ENCODE peak calls at places on chromosome 10, in eight cellular contexts. One of them, this sample, is unnamed.

GRCh38 chr10:14063531-14064317 is 267.0 kb downstream of the FRMD4A start:
- DNase-seq in astrocyte: peak; percentile 95
- DNase-seq in vagina: no peak
- DNase-seq in upper lobe of right lung: no peak
- DNase-seq in lung: peak; percentile 74
- DNase-seq in cardiac muscle cell: peak; percentile 95
- DNase-seq in CD8-positive, alpha-beta T cell: no peak
- DNase-seq in thoracic aorta: no peak
- DNase-seq in this sample: no peak

GRCh38 chr10:76086571-76087260 is 655.3 kb downstream of the LRMDA start:
- DNase-seq in upper lobe of right lung: no peak
- DNase-seq in thoracic aorta: no peak
- DNase-seq in vagina: no peak
- DNase-seq in cardiac muscle cell: peak; percentile 80
- DNase-seq in astrocyte: peak; percentile 97
- DNase-seq in lung: peak; percentile 38
- DNase-seq in CD8-positive, alpha-beta T cell: no peak
- DNase-seq in this sample: no peak

GRCh38 chr10:103895458-103896186 is 22.4 kb downstream of the STN1 start:
- DNase-seq in astrocyte: peak; percentile 65
- DNase-seq in cardiac muscle cell: peak; percentile 46
- DNase-seq in CD8-positive, alpha-beta T cell: no peak
- DNase-seq in lung: no peak
- DNase-seq in upper lobe of right lung: no peak
- DNase-seq in vagina: peak; percentile 83
- DNase-seq in thoracic aorta: no peak
- DNase-seq in this sample: no peak

GRCh38 chr10:30990351-30990750 is 41.3 kb downstream of the ZNF438 start:
- DNase-seq in astrocyte: no peak
- DNase-seq in vagina: no peak
- DNase-seq in thoracic aorta: no peak
- DNase-seq in upper lobe of right lung: no peak
- DNase-seq in cardiac muscle cell: no peak
- DNase-seq in CD8-positive, alpha-beta T cell: no peak
- DNase-seq in lung: no peak
- DNase-seq in this sample: no peak

GRCh38 chr10:6595499-6595898 is 15.4 kb upstream of the PRKCQ start:
- DNase-seq in vagina: no peak
- DNase-seq in thoracic aorta: no peak
- DNase-seq in CD8-positive, alpha-beta T cell: no peak
- DNase-seq in upper lobe of right lung: no peak
- DNase-seq in astrocyte: no peak
- DNase-seq in cardiac muscle cell: no peak
- DNase-seq in lung: no peak
- DNase-seq in this sample: no peak

GRCh38 chr10:101272229-101272868 is 43.1 kb upstream of the LBX1 start:
- DNase-seq in lung: peak; percentile 51
- DNase-seq in astrocyte: peak; percentile 10
- DNase-seq in cardiac muscle cell: peak; percentile 76
- DNase-seq in thoracic aorta: no peak
- DNase-seq in upper lobe of right lung: peak; percentile 73
- DNase-seq in vagina: no peak
- DNase-seq in CD8-positive, alpha-beta T cell: peak; percentile 62
- DNase-seq in this sample: peak; percentile 80

GRCh38 chr10:79406683-79407396 is 38.6 kb downstream of the ZCCHC24 start:
- DNase-seq in lung: no peak
- DNase-seq in vagina: no peak
- DNase-seq in astrocyte: no peak
- DNase-seq in thoracic aorta: no peak
- DNase-seq in CD8-positive, alpha-beta T cell: no peak
- DNase-seq in upper lobe of right lung: no peak
- DNase-seq in cardiac muscle cell: no peak
- DNase-seq in this sample: no peak

GRCh38 chr10:100021322-100021721 is 11.6 kb upstream of the DNMBP start:
- DNase-seq in thoracic aorta: no peak
- DNase-seq in upper lobe of right lung: no peak
- DNase-seq in CD8-positive, alpha-beta T cell: no peak
- DNase-seq in astrocyte: no peak
- DNase-seq in vagina: no peak
- DNase-seq in lung: no peak
- DNase-seq in cardiac muscle cell: no peak
- DNase-seq in this sample: no peak

GRCh38 chr10:67075381-67076001 is 149.7 kb downstream of the LRRTM3 start:
- DNase-seq in CD8-positive, alpha-beta T cell: no peak
- DNase-seq in astrocyte: no peak
- DNase-seq in thoracic aorta: no peak
- DNase-seq in vagina: no peak
- DNase-seq in cardiac muscle cell: no peak
- DNase-seq in lung: no peak
- DNase-seq in upper lobe of right lung: no peak
- DNase-seq in this sample: no peak

GRCh38 chr10:71704816-71705215 is 14.8 kb downstream of the C10orf105 start:
- DNase-seq in CD8-positive, alpha-beta T cell: no peak
- DNase-seq in astrocyte: no peak
- DNase-seq in vagina: no peak
- DNase-seq in lung: no peak
- DNase-seq in cardiac muscle cell: no peak
- DNase-seq in upper lobe of right lung: no peak
- DNase-seq in thoracic aorta: no peak
- DNase-seq in this sample: no peak

GRCh38 chr10:74705361-74705980 is 120.9 kb upstream of the KAT6B start:
- DNase-seq in cardiac muscle cell: no peak
- DNase-seq in thoracic aorta: no peak
- DNase-seq in vagina: no peak
- DNase-seq in CD8-positive, alpha-beta T cell: no peak
- DNase-seq in astrocyte: no peak
- DNase-seq in upper lobe of right lung: no peak
- DNase-seq in lung: no peak
- DNase-seq in this sample: no peak

GRCh38 chr10:61400524-61400923 is 52.7 kb downstream of the TMEM26 start:
- DNase-seq in lung: no peak
- DNase-seq in upper lobe of right lung: no peak
- DNase-seq in CD8-positive, alpha-beta T cell: no peak
- DNase-seq in astrocyte: no peak
- DNase-seq in cardiac muscle cell: no peak
- DNase-seq in vagina: no peak
- DNase-seq in thoracic aorta: no peak
- DNase-seq in this sample: no peak

GRCh38 chr10:61399386-61399785 is 53.8 kb downstream of the TMEM26 start:
- DNase-seq in CD8-positive, alpha-beta T cell: no peak
- DNase-seq in cardiac muscle cell: no peak
- DNase-seq in astrocyte: peak; percentile 82
- DNase-seq in thoracic aorta: no peak
- DNase-seq in vagina: no peak
- DNase-seq in upper lobe of right lung: no peak
- DNase-seq in lung: no peak
- DNase-seq in this sample: no peak

GRCh38 chr10:61398730-61399129 is 54.5 kb downstream of the TMEM26 start:
- DNase-seq in lung: no peak
- DNase-seq in upper lobe of right lung: no peak
- DNase-seq in CD8-positive, alpha-beta T cell: no peak
- DNase-seq in astrocyte: peak; percentile 49
- DNase-seq in cardiac muscle cell: no peak
- DNase-seq in thoracic aorta: no peak
- DNase-seq in vagina: no peak
- DNase-seq in this sample: no peak

DNA sequence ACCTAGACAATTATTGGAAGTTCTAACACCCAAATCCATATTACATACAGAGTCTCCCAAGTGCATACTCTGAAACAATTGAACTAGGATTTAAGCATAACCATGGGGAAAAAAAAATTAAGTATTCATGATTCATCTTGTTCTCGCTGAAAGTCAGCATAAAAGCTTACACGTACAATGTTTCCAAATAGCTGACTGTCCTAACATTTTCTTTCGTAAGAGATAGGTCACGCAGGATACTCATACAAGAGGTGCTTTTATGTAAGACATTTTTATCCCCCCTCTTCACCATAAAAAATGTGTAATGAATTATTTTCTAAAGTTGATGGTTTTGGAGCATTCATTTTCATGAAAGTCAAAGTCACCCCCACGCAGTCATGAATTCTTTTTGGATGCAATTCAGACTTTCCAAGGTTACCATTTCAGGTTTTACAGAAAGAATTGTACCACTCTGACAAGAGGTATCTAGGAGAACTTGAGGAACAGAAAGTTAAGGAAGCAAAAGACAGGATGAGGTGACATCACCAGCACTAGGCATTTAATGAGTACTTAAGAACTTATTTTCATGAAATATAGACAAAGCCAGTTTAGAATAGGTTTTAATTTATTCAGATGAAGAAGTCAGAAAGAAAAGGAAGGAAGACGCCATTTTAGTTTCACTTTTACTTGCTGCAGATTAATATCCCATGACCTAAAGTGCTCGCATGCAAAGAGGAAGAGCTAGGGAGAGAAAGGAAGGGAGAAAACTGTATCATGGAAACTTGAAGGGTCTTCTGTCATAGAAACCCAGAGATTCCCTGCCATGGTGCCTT is 55.8 kb downstream of the TMEM26 start:
- DNase-seq in upper lobe of right lung: no peak
- DNase-seq in cardiac muscle cell: peak; percentile 66
- DNase-seq in lung: no peak
- DNase-seq in astrocyte: peak; percentile 69
- DNase-seq in CD8-positive, alpha-beta T cell: no peak
- DNase-seq in vagina: no peak
- DNase-seq in thoracic aorta: no peak
- DNase-seq in this sample: no peak
- H3K4me3 ChIP-seq in upper lobe of right lung: peak overlapping the region; percentile 39
- H3K4me3 ChIP-seq in cardiac muscle cell: no peak overlapping the region
- H3K4me3 ChIP-seq in lung: no peak overlapping the region
- H3K4me3 ChIP-seq in astrocyte: peak overlapping the region; percentile 37
- H3K4me3 ChIP-seq in CD8-positive, alpha-beta T cell: peak overlapping the region; percentile 42
- H3K4me3 ChIP-seq in vagina: peak overlapping the region; percentile 35
- H3K4me3 ChIP-seq in thoracic aorta: peak overlapping the region; percentile 58
- H3K4me3 ChIP-seq in this sample: peak overlapping the region; percentile 59

GRCh38 chr10:95291634-95292039 is 834 bp upstream of the PDLIM1 start:
- DNase-seq in lung: no peak
- DNase-seq in CD8-positive, alpha-beta T cell: no peak
- DNase-seq in upper lobe of right lung: no peak
- DNase-seq in cardiac muscle cell: no peak
- DNase-seq in vagina: no peak
- DNase-seq in thoracic aorta: no peak
- DNase-seq in astrocyte: no peak
- DNase-seq in this sample: no peak
- H3K27ac ChIP-seq in lung: no peak overlapping the region
- H3K27ac ChIP-seq in CD8-positive, alpha-beta T cell: no peak overlapping the region
- H3K27ac ChIP-seq in upper lobe of right lung: peak overlapping the region; percentile 88
- H3K27ac ChIP-seq in cardiac muscle cell: no peak overlapping the region
- H3K27ac ChIP-seq in vagina: peak overlapping the region; percentile 94
- H3K27ac ChIP-seq in thoracic aorta: no peak overlapping the region
- H3K27ac ChIP-seq in astrocyte: no peak overlapping the region
- H3K27ac ChIP-seq in this sample: no peak overlapping the region

GRCh38 chr10:8504436-8504977 is 450.0 kb downstream of the GATA3 start:
- DNase-seq in thoracic aorta: no peak
- DNase-seq in vagina: no peak
- DNase-seq in lung: no peak
- DNase-seq in astrocyte: no peak
- DNase-seq in cardiac muscle cell: no peak
- DNase-seq in upper lobe of right lung: no peak
- DNase-seq in CD8-positive, alpha-beta T cell: no peak
- DNase-seq in this sample: no peak
- TF ChIP-seq CTCF in thoracic aorta: no peak
- TF ChIP-seq CTCF in vagina: no peak
- TF ChIP-seq CTCF in lung: no peak
- TF ChIP-seq CTCF in astrocyte: no peak
- TF ChIP-seq CTCF in cardiac muscle cell: no peak
- TF ChIP-seq CTCF in upper lobe of right lung: no peak
- TF ChIP-seq CTCF in CD8-positive, alpha-beta T cell: no peak
- TF ChIP-seq CTCF in this sample: no peak

GRCh38 chr10:95920798-95921426 is 13.1 kb downstream of the CC2D2B start:
- DNase-seq in thoracic aorta: no peak
- DNase-seq in lung: no peak
- DNase-seq in cardiac muscle cell: no peak
- DNase-seq in CD8-positive, alpha-beta T cell: no peak
- DNase-seq in upper lobe of right lung: no peak
- DNase-seq in astrocyte: no peak
- DNase-seq in vagina: no peak
- DNase-seq in this sample: no peak
- H3K4me3 ChIP-seq in thoracic aorta: no peak overlapping the region
- H3K4me3 ChIP-seq in lung: no peak overlapping the region
- H3K4me3 ChIP-seq in cardiac muscle cell: no peak overlapping the region
- H3K4me3 ChIP-seq in CD8-positive, alpha-beta T cell: no peak overlapping the region
- H3K4me3 ChIP-seq in upper lobe of right lung: no peak overlapping the region
- H3K4me3 ChIP-seq in astrocyte: no peak overlapping the region
- H3K4me3 ChIP-seq in vagina: no peak overlapping the region
- H3K4me3 ChIP-seq in this sample: no peak overlapping the region

GRCh38 chr10:129544205-129545202 is 77.5 kb downstream of the MGMT start:
- DNase-seq in lung: no peak
- DNase-seq in vagina: no peak
- DNase-seq in CD8-positive, alpha-beta T cell: no peak
- DNase-seq in cardiac muscle cell: no peak
- DNase-seq in astrocyte: no peak
- DNase-seq in thoracic aorta: no peak
- DNase-seq in upper lobe of right lung: no peak
- DNase-seq in this sample: no peak
- H3K27ac ChIP-seq in lung: no peak overlapping the region
- H3K27ac ChIP-seq in vagina: no peak overlapping the region
- H3K27ac ChIP-seq in CD8-positive, alpha-beta T cell: no peak overlapping the region
- H3K27ac ChIP-seq in cardiac muscle cell: no peak overlapping the region
- H3K27ac ChIP-seq in astrocyte: no peak overlapping the region
- H3K27ac ChIP-seq in thoracic aorta: no peak overlapping the region
- H3K27ac ChIP-seq in upper lobe of right lung: no peak overlapping the region
- H3K27ac ChIP-seq in this sample: no peak overlapping the region

DNA sequence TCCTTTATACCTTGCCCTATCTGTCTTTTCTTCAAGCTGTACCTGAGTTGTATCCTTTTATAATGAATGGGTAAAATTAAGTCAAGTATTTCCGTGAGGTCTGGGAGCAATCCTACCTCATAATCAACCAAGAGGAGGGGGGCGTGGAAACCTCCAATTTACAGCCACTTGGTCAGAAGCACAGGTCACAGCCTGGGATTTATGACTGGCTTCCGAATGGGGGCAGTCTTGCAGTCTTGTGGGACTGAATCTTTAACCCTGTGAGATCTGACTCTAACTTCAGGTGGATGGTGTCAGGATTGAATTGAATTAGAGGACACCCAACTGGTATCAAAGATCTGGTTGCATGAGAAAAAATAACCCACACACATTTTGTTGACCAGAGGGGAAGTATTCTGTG is 23.5 kb upstream of the KCNMA1 start:
- DNase-seq in cardiac muscle cell: no peak
- DNase-seq in CD8-positive, alpha-beta T cell: no peak
- DNase-seq in upper lobe of right lung: no peak
- DNase-seq in lung: no peak
- DNase-seq in astrocyte: no peak
- DNase-seq in vagina: no peak
- DNase-seq in thoracic aorta: no peak
- DNase-seq in this sample: no peak
- TF ChIP-seq CTCF in cardiac muscle cell: no peak
- TF ChIP-seq CTCF in CD8-positive, alpha-beta T cell: no peak
- TF ChIP-seq CTCF in upper lobe of right lung: no peak
- TF ChIP-seq CTCF in lung: no peak
- TF ChIP-seq CTCF in astrocyte: no peak
- TF ChIP-seq CTCF in vagina: no peak
- TF ChIP-seq CTCF in thoracic aorta: no peak
- TF ChIP-seq CTCF in this sample: no peak

DNA sequence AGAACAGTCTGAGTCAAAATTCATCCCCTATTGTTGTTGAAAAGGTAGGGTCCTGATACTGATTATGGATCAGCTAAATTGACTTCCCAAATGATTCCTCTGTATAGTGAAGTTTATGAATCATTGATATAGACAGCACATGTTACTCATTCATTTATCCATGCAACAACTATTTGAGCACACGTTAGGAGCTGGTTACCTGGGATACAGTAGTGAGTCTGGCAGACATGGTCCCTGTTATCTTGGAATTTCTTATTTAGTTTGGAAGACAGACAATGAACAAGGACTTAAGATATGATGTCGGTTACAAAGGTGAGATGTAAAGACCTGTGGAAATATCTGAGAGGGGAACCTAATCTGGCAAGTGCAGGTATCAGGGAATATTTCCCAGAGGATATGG is 28.0 kb upstream of the KIAA1217 start:
- DNase-seq in cardiac muscle cell: no peak
- DNase-seq in astrocyte: no peak
- DNase-seq in CD8-positive, alpha-beta T cell: no peak
- DNase-seq in thoracic aorta: no peak
- DNase-seq in vagina: no peak
- DNase-seq in lung: no peak
- DNase-seq in upper lobe of right lung: no peak
- DNase-seq in this sample: no peak
- H3K4me3 ChIP-seq in cardiac muscle cell: no peak overlapping the region
- H3K4me3 ChIP-seq in astrocyte: no peak overlapping the region
- H3K4me3 ChIP-seq in CD8-positive, alpha-beta T cell: no peak overlapping the region
- H3K4me3 ChIP-seq in thoracic aorta: no peak overlapping the region
- H3K4me3 ChIP-seq in vagina: no peak overlapping the region
- H3K4me3 ChIP-seq in lung: no peak overlapping the region
- H3K4me3 ChIP-seq in upper lobe of right lung: no peak overlapping the region
- H3K4me3 ChIP-seq in this sample: no peak overlapping the region

This sample was measured in dorsolateral prefrontal cortex.